ENCODE peak calls at places on chromosomes 13 and 19, in eight cellular contexts. One of them, this sample, is unnamed.
A peak's percentile ranks its signal among the peaks of the same experiment; 100 is the strongest.

GRCh38 chr13:50911051-50911690 is 1.6 kb downstream of the RNASEH2B start:
- DNase-seq in AG04449: no peak
- DNase-seq in BJ: no peak
- DNase-seq in mammary epithelial cell: peak; percentile 18
- DNase-seq in heart right ventricle: no peak
- DNase-seq in stomach: no peak
- DNase-seq in HFF-Myc: no peak
- DNase-seq in pancreas: no peak
- DNase-seq in this sample: no peak

GRCh38 chr13:93289047-93289446 is 62.4 kb downstream of the GPC6 start:
- DNase-seq in heart right ventricle: no peak
- DNase-seq in stomach: no peak
- DNase-seq in BJ: no peak
- DNase-seq in pancreas: no peak
- DNase-seq in HFF-Myc: no peak
- DNase-seq in AG04449: no peak
- DNase-seq in mammary epithelial cell: no peak
- DNase-seq in this sample: no peak

GRCh38 chr13:20294497-20294896 is 62.4 kb upstream of the GJB6 start:
- DNase-seq in heart right ventricle: no peak
- DNase-seq in HFF-Myc: no peak
- DNase-seq in AG04449: no peak
- DNase-seq in BJ: no peak
- DNase-seq in mammary epithelial cell: no peak
- DNase-seq in stomach: no peak
- DNase-seq in pancreas: no peak
- DNase-seq in this sample: no peak

GRCh38 chr13:36820222-36820621 is 1.2 kb downstream of the RFXAP start:
- DNase-seq in BJ: no peak
- DNase-seq in heart right ventricle: no peak
- DNase-seq in AG04449: no peak
- DNase-seq in mammary epithelial cell: no peak
- DNase-seq in pancreas: no peak
- DNase-seq in HFF-Myc: no peak
- DNase-seq in stomach: no peak
- DNase-seq in this sample: peak; percentile 36

GRCh38 chr19:8525401-8525684 is 11.4 kb upstream of the ZNF414 start:
- DNase-seq in stomach: no peak
- DNase-seq in BJ: no peak
- DNase-seq in HFF-Myc: no peak
- DNase-seq in pancreas: no peak
- DNase-seq in AG04449: no peak
- DNase-seq in heart right ventricle: no peak
- DNase-seq in mammary epithelial cell: no peak
- DNase-seq in this sample: no peak

GRCh38 chr13:110716235-110716505 is 2.7 kb downstream of the ING1 start:
- DNase-seq in mammary epithelial cell: peak; percentile 16
- DNase-seq in BJ: no peak
- DNase-seq in stomach: peak; percentile 51
- DNase-seq in heart right ventricle: peak; percentile 37
- DNase-seq in pancreas: no peak
- DNase-seq in HFF-Myc: no peak
- DNase-seq in AG04449: no peak
- DNase-seq in this sample: no peak

GRCh38 chr13:32330438-32330837 is 15.1 kb downstream of the BRCA2 start:
- DNase-seq in mammary epithelial cell: peak; percentile 81
- DNase-seq in pancreas: no peak
- DNase-seq in BJ: peak; percentile 49
- DNase-seq in AG04449: no peak
- DNase-seq in heart right ventricle: no peak
- DNase-seq in HFF-Myc: no peak
- DNase-seq in stomach: no peak
- DNase-seq in this sample: no peak

GRCh38 chr13:110261166-110262081 is 45.5 kb downstream of the COL4A1 start:
- DNase-seq in HFF-Myc: no peak
- DNase-seq in stomach: no peak
- DNase-seq in AG04449: no peak
- DNase-seq in mammary epithelial cell: peak; percentile 26
- DNase-seq in pancreas: no peak
- DNase-seq in heart right ventricle: no peak
- DNase-seq in BJ: no peak
- DNase-seq in this sample: no peak

GRCh38 chr13:109744512-109745051 is 41.8 kb downstream of the IRS2 start:
- DNase-seq in mammary epithelial cell: no peak
- DNase-seq in pancreas: no peak
- DNase-seq in stomach: no peak
- DNase-seq in BJ: no peak
- DNase-seq in HFF-Myc: peak; percentile 84
- DNase-seq in heart right ventricle: no peak
- DNase-seq in AG04449: no peak
- DNase-seq in this sample: no peak

GRCh38 chr19:48424694-48425219 is 21.0 kb upstream of the GRWD1 start:
- DNase-seq in AG04449: no peak
- DNase-seq in HFF-Myc: no peak
- DNase-seq in mammary epithelial cell: no peak
- DNase-seq in BJ: peak; percentile 15
- DNase-seq in stomach: no peak
- DNase-seq in heart right ventricle: no peak
- DNase-seq in pancreas: no peak
- DNase-seq in this sample: no peak

GRCh38 chr19:58361900-58362271 is 665 bp downstream of the ZNF497 start:
- DNase-seq in heart right ventricle: peak; percentile 53
- DNase-seq in HFF-Myc: no peak
- DNase-seq in AG04449: no peak
- DNase-seq in BJ: no peak
- DNase-seq in mammary epithelial cell: no peak
- DNase-seq in stomach: peak; percentile 38
- DNase-seq in pancreas: peak; percentile 86
- DNase-seq in this sample: no peak

GRCh38 chr19:289651-290538 is 1.3 kb downstream of the PLPP2 start:
- DNase-seq in BJ: no peak
- DNase-seq in pancreas: peak; percentile 77
- DNase-seq in mammary epithelial cell: peak; percentile 89
- DNase-seq in HFF-Myc: peak; percentile 7
- DNase-seq in AG04449: no peak
- DNase-seq in heart right ventricle: no peak
- DNase-seq in stomach: peak; percentile 87
- DNase-seq in this sample: no peak
- H3K4me3 ChIP-seq in BJ: peak overlapping the region; percentile 57
- H3K4me3 ChIP-seq in pancreas: peak overlapping the region; percentile 52
- H3K4me3 ChIP-seq in mammary epithelial cell: peak overlapping the region; percentile 59
- H3K4me3 ChIP-seq in HFF-Myc: no peak overlapping the region
- H3K4me3 ChIP-seq in AG04449: peak overlapping the region; percentile 60
- H3K4me3 ChIP-seq in heart right ventricle: no peak overlapping the region
- H3K4me3 ChIP-seq in stomach: peak overlapping the region; percentile 56
- H3K4me3 ChIP-seq in this sample: no peak overlapping the region

GRCh38 chr13:46614582-46614981 is 61.6 kb downstream of the LRCH1 start:
- DNase-seq in heart right ventricle: no peak
- DNase-seq in mammary epithelial cell: no peak
- DNase-seq in stomach: no peak
- DNase-seq in BJ: no peak
- DNase-seq in AG04449: no peak
- DNase-seq in pancreas: no peak
- DNase-seq in HFF-Myc: no peak
- DNase-seq in this sample: no peak
- TF ChIP-seq CTCF in heart right ventricle: peak; percentile 16
- TF ChIP-seq CTCF in mammary epithelial cell: no peak
- TF ChIP-seq CTCF in stomach: no peak
- TF ChIP-seq CTCF in BJ: no peak
- TF ChIP-seq CTCF in AG04449: no peak
- TF ChIP-seq CTCF in pancreas: no peak
- TF ChIP-seq CTCF in HFF-Myc: no peak
- TF ChIP-seq CTCF in this sample: no peak

GRCh38 chr19:17023805-17024204 is 2.8 kb downstream of the CPAMD8 start:
- DNase-seq in AG04449: no peak
- DNase-seq in stomach: no peak
- DNase-seq in heart right ventricle: no peak
- DNase-seq in mammary epithelial cell: no peak
- DNase-seq in HFF-Myc: no peak
- DNase-seq in BJ: no peak
- DNase-seq in pancreas: no peak
- DNase-seq in this sample: no peak

GRCh38 chr19:17026706-17027427 is at the start of gene CPAMD8:
- DNase-seq in heart right ventricle: peak; percentile 39
- DNase-seq in BJ: no peak
- DNase-seq in mammary epithelial cell: no peak
- DNase-seq in pancreas: no peak
- DNase-seq in HFF-Myc: no peak
- DNase-seq in AG04449: no peak
- DNase-seq in stomach: no peak
- DNase-seq in this sample: no peak

GRCh38 chr19:17027428-17027816 is 812 bp upstream of the CPAMD8 start:
- DNase-seq in mammary epithelial cell: no peak
- DNase-seq in pancreas: no peak
- DNase-seq in AG04449: no peak
- DNase-seq in stomach: no peak
- DNase-seq in BJ: no peak
- DNase-seq in HFF-Myc: no peak
- DNase-seq in heart right ventricle: no peak
- DNase-seq in this sample: no peak

GRCh38 chr19:17025361-17025760 is 1.2 kb downstream of the CPAMD8 start:
- DNase-seq in HFF-Myc: no peak
- DNase-seq in mammary epithelial cell: no peak
- DNase-seq in heart right ventricle: no peak
- DNase-seq in stomach: no peak
- DNase-seq in AG04449: no peak
- DNase-seq in BJ: no peak
- DNase-seq in pancreas: no peak
- DNase-seq in this sample: no peak

DNA sequence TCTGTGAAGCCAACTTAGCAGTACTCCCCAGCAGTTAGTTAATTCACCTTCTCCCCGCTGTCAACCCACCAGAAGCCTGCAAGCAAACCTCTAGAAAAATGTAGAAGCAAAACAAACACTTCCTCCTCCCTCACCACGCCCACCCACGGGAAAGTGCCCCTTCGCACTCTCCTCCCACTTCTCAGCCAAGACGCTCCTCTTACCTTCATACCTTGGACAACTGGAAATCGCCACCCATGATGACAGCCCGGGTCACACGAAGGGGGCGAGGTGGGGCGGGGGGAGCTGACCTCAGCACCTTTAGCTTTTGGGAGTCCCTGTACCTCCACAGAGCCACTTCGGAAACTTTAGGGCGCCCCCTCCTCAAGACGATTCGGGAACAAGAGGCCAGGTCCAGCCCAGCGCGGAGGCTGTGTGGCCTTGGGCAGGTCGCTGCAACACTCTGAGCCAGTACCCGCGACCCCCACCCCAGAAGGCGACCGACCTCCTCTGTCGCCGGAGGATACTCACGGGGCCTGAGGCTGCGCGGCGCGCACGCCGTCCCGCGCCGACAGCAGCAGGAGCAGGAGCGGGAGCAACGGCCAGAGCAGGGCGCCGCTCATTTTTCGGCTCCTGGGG is 460 bp downstream of the CPAMD8 start:
- DNase-seq in stomach: no peak
- DNase-seq in AG04449: no peak
- DNase-seq in BJ: no peak
- DNase-seq in heart right ventricle: no peak
- DNase-seq in pancreas: no peak
- DNase-seq in HFF-Myc: no peak
- DNase-seq in mammary epithelial cell: no peak
- DNase-seq in this sample: no peak
- H3K4me3 ChIP-seq in stomach: peak overlapping the region; percentile 11
- H3K4me3 ChIP-seq in AG04449: no peak overlapping the region
- H3K4me3 ChIP-seq in BJ: no peak overlapping the region
- H3K4me3 ChIP-seq in heart right ventricle: peak overlapping the region; percentile 50
- H3K4me3 ChIP-seq in pancreas: peak overlapping the region; percentile 3
- H3K4me3 ChIP-seq in HFF-Myc: no peak overlapping the region
- H3K4me3 ChIP-seq in mammary epithelial cell: no peak overlapping the region
- H3K4me3 ChIP-seq in this sample: no peak overlapping the region

GRCh38 chr13:26983533-26984315 is 187.9 kb downstream of the USP12 start:
- DNase-seq in HFF-Myc: no peak
- DNase-seq in BJ: no peak
- DNase-seq in mammary epithelial cell: no peak
- DNase-seq in AG04449: no peak
- DNase-seq in stomach: no peak
- DNase-seq in heart right ventricle: no peak
- DNase-seq in pancreas: no peak
- DNase-seq in this sample: no peak
- TF ChIP-seq CTCF in HFF-Myc: no peak
- TF ChIP-seq CTCF in BJ: no peak
- TF ChIP-seq CTCF in mammary epithelial cell: no peak
- TF ChIP-seq CTCF in AG04449: no peak
- TF ChIP-seq CTCF in stomach: no peak
- TF ChIP-seq CTCF in heart right ventricle: no peak
- TF ChIP-seq CTCF in pancreas: no peak
- TF ChIP-seq CTCF in this sample: no peak

DNA sequence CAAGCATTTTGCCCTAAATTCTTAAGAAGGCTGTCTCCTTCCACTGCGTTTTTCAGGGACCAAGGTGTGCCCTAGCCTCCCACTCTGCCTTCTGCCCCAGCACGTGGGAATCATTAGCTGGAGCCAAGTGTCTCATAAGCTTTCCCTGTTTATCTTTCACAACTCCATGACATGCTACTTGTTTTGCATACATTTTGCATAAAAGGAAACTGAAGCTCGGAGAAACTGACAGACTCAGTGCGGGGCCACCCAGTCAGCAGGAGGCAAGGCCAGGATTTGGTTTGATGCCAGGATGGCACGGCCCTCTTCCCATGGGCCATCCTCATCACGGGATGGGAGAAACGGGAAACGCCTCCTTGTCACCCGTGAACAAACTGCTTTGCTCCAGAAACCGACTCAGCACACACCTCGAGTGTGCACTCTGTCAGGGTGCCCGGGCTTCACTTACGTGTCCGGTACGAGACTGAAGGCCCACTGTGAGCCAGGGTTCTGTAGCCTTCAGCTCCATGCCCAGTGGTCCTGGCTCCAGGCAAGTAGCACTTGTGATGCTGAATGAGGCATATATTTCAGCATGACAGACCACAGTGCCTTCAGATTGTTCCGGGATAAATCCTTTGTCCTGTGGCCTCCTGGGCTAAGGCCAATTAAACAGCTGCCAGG is 9.6 kb downstream of the CEBPA start:
- DNase-seq in stomach: no peak
- DNase-seq in heart right ventricle: no peak
- DNase-seq in mammary epithelial cell: no peak
- DNase-seq in BJ: no peak
- DNase-seq in HFF-Myc: no peak
- DNase-seq in AG04449: no peak
- DNase-seq in pancreas: no peak
- DNase-seq in this sample: no peak
- H3K4me3 ChIP-seq in stomach: no peak overlapping the region
- H3K4me3 ChIP-seq in heart right ventricle: no peak overlapping the region
- H3K4me3 ChIP-seq in mammary epithelial cell: no peak overlapping the region
- H3K4me3 ChIP-seq in BJ: no peak overlapping the region
- H3K4me3 ChIP-seq in HFF-Myc: no peak overlapping the region
- H3K4me3 ChIP-seq in AG04449: no peak overlapping the region
- H3K4me3 ChIP-seq in pancreas: no peak overlapping the region
- H3K4me3 ChIP-seq in this sample: no peak overlapping the region

This sample was measured in GM12864.